ENCODE peak calls at places on chromosomes 4 and X, in seven cellular contexts. Q is fibroblast of pulmonary artery; A is ovary; F is effector memory CD4-positive, alpha-beta T cell; C is colonic mucosa; I is A549; M is heart right ventricle. G is an unnamed sample.
A peak's percentile ranks its signal among the peaks of the same experiment; 100 is the strongest.

GRCh38 chr4:169239236-169239905 is 31.4 kb downstream of the SH3RF1 start:
- DNase-seq in I (no peak), A (no peak), F (no peak), M (no peak), Q (no peak), C (no peak), G (no peak)

GRCh38 chrX:37060999-37061398 is 52.8 kb downstream of the FAM47C start:
- DNase-seq in Q (peak; percentile 56), F (no peak), C (no peak), M (no peak), A (no peak), I (peak; percentile 35), G (no peak)

GRCh38 chr4:110020139-110020538 is 107.5 kb downstream of the EGF start:
- DNase-seq in F (no peak), M (no peak), A (no peak), Q (peak; percentile 28), C (no peak), I (no peak), G (no peak)

GRCh38 chr4:19104176-19104575 is 1082.6 kb upstream of the LCORL start:
- DNase-seq in F (no peak), I (no peak), M (no peak), C (no peak), Q (no peak), A (no peak), G (no peak)

GRCh38 chrX:132750312-132751042 is 208.0 kb downstream of the HS6ST2 start:
- DNase-seq in A (no peak), Q (peak; percentile 3), I (no peak), M (no peak), C (no peak), F (no peak), G (no peak)

GRCh38 chrX:95718746-95719145 is 965.9 kb upstream of the DIAPH2 start:
- DNase-seq in F (no peak), A (no peak), I (no peak), C (no peak), Q (no peak), M (no peak), G (no peak)

GRCh38 chr4:39469429-39470077 is 10.7 kb downstream of the LIAS start:
- DNase-seq in Q (peak; percentile 91), A (peak; percentile 49), I (peak; percentile 90), M (peak; percentile 16), C (peak; percentile 46), F (no peak), G (peak; percentile 65)

GRCh38 chrX:39528161-39528560 is 569.6 kb downstream of the BCOR start:
- DNase-seq in M (no peak), Q (no peak), F (no peak), A (no peak), C (no peak), I (no peak), G (no peak)

GRCh38 chr4:95572304-95572991 is 23.7 kb upstream of the UNC5C start:
- DNase-seq in C (peak; percentile 38), F (no peak), Q (peak; percentile 74), M (peak; percentile 54), I (no peak), A (no peak), G (no peak)

GRCh38 chr4:41514169-41514568 is 23.8 kb upstream of the LIMCH1 start:
- DNase-seq in I (no peak), Q (no peak), F (no peak), M (no peak), A (no peak), C (no peak), G (no peak)

GRCh38 chr4:149896428-149896827 is 80.8 kb upstream of the IQCM start:
- DNase-seq in F (no peak), Q (peak; percentile 53), A (no peak), C (no peak), M (no peak), I (peak; percentile 4), G (no peak)

GRCh38 chr4:46179356-46179755 is 55.5 kb upstream of the GABRG1 start:
- DNase-seq in C (no peak), A (no peak), I (no peak), Q (no peak), M (no peak), F (no peak), G (no peak)

GRCh38 chr4:173264245-173264959 is 69.8 kb downstream of the HMGB2 start:
- DNase-seq in M (peak; percentile 29), I (no peak), C (peak; percentile 46), F (no peak), A (peak; percentile 76), Q (peak; percentile 77), G (no peak)

GRCh38 chr4:176735300-176735699 is 57.4 kb downstream of the VEGFC start:
- DNase-seq in A (no peak), M (no peak), F (no peak), I (no peak), Q (peak; percentile 53), C (no peak), G (no peak)

GRCh38 chr4:5371415-5372190 is 320.3 kb downstream of the STK32B start:
- DNase-seq in C (no peak), Q (no peak), I (peak; percentile 81), M (no peak), F (no peak), A (no peak), G (no peak)

GRCh38 chr4:170248576-170248975 is 158.8 kb upstream of the AADAT start:
- DNase-seq in Q (no peak), M (no peak), A (no peak), I (no peak), C (no peak), F (no peak), G (no peak)

GRCh38 chrX:34866636-34867035 is 76.0 kb upstream of the FAM47B start:
- DNase-seq in A (no peak), Q (peak; percentile 35), C (no peak), I (no peak), F (no peak), M (no peak), G (no peak)

GRCh38 chr4:143384381-143384994 is 47.8 kb downstream of the GAB1 start:
- DNase-seq in A (no peak), I (no peak), F (no peak), C (no peak), Q (peak; percentile 58), M (no peak), G (no peak)

GRCh38 chrX:96807318-96807717 is 76.4 kb upstream of the RPA4 start:
- DNase-seq in C (no peak), Q (no peak), F (no peak), I (no peak), M (no peak), A (no peak), G (no peak)

GRCh38 chr4:134627386-134627785 is 425.8 kb upstream of the PABPC4L start:
- DNase-seq in C (peak; percentile 78), M (no peak), I (no peak), Q (no peak), F (no peak), A (no peak), G (no peak)

GRCh38 chrX:121011254-121011653 is 25.7 kb upstream of the CT47A1 start:
- DNase-seq in A (no peak), F (no peak), M (no peak), C (no peak), Q (no peak), I (no peak), G (no peak)

GRCh38 chrX:115023139-115023538 is 5.7 kb upstream of the IL13RA2 start:
- DNase-seq in C (no peak), F (no peak), M (no peak), I (peak; percentile 38), Q (peak; percentile 79), A (no peak), G (no peak)

GRCh38 chrX:68842781-68843581 is 14.2 kb downstream of the EFNB1 start:
- DNase-seq in C (peak; percentile 64), M (no peak), I (no peak), F (no peak), Q (no peak), A (no peak), G (no peak)

GRCh38 chrX:1582686-1583437 is 8.5 kb upstream of the AKAP17A start:
- DNase-seq in C (no peak), I (peak; percentile 69), Q (peak; percentile 49), M (no peak), F (peak; percentile 46), A (no peak), G (peak; percentile 75)

GRCh38 chrX:1591102-1591862 is at the start of gene AKAP17A:
- DNase-seq in M (peak; percentile 94), A (peak; percentile 97), I (peak; percentile 96), F (peak; percentile 95), C (peak; percentile 98), Q (peak; percentile 92), G (peak; percentile 77)

GRCh38 chrX:1584237-1585011 is 7.0 kb upstream of the AKAP17A start:
- DNase-seq in C (no peak), Q (no peak), F (no peak), M (no peak), A (no peak), I (no peak), G (no peak)

GRCh38 chrX:1589356-1590130 is 1.9 kb upstream of the AKAP17A start:
- DNase-seq in A (no peak), C (no peak), M (no peak), F (no peak), Q (no peak), I (no peak), G (no peak)

DNA sequence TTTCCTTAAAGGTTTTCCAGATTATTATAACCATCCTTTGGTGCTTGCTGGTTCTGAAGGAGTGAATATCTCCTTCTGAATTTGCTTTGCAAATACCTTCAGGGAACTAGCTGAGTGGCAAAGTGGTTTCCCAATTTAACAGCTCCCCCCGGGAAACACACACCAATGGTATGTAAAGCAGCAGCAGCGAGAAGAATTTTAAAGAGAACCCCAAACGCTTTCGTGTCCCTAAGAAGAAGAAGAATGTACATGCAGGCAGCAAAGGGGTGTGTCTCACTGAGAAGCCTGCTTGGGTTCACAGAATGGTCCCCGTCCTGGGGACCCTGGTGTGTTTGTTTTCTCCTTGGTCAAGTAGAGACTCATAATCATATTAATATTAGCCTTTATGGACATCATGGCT is 4.2 kb upstream of the AKAP17A start:
- DNase-seq in M (no peak), F (no peak), Q (no peak), C (peak; percentile 13), I (no peak), A (no peak), G (peak; percentile 74)
- H3K4me3 ChIP-seq in M (no peak overlapping the region), F (no peak overlapping the region), Q (no peak overlapping the region), C (no peak overlapping the region), I (no peak overlapping the region), A (no peak overlapping the region), G (no peak overlapping the region)

GRCh38 chr4:112109455-112110425 is 35.5 kb upstream of the FAM241A start:
- DNase-seq in C (no peak), A (no peak), I (peak; percentile 10), Q (peak; percentile 75), F (no peak), M (no peak), G (no peak)
- H3K4me3 ChIP-seq in C (no peak overlapping the region), A (no peak overlapping the region), I (peak overlapping the region; percentile 14), Q (peak overlapping the region; percentile 30), F (no peak overlapping the region), M (no peak overlapping the region), G (no peak overlapping the region)

GRCh38 chrX:130108647-130109428 is 1.5 kb downstream of the ELF4 start:
- DNase-seq in Q (no peak), F (peak; percentile 20), A (no peak), C (peak; percentile 70), I (peak; percentile 74), M (no peak), G (no peak)
- H3K4me3 ChIP-seq in Q (peak overlapping the region; percentile 60), F (peak overlapping the region; percentile 62), A (peak overlapping the region; percentile 52), C (peak overlapping the region; percentile 54), I (peak overlapping the region; percentile 98), M (peak overlapping the region; percentile 52), G (peak overlapping the region; percentile 67)

GRCh38 chr4:128654465-128654864 is 155.0 kb upstream of the JADE1 start:
- DNase-seq in Q (no peak), C (no peak), A (no peak), M (no peak), F (no peak), I (no peak), G (no peak)
- H3K4me3 ChIP-seq in Q (no peak overlapping the region), C (no peak overlapping the region), A (no peak overlapping the region), M (no peak overlapping the region), F (no peak overlapping the region), I (no peak overlapping the region), G (no peak overlapping the region)

GRCh38 chr4:165928601-165929000 is 55.6 kb downstream of the TLL1 start:
- DNase-seq in M (no peak), C (no peak), I (no peak), F (no peak), A (no peak), Q (no peak), G (no peak)
- H3K4me3 ChIP-seq in M (no peak overlapping the region), C (no peak overlapping the region), I (no peak overlapping the region), F (no peak overlapping the region), A (no peak overlapping the region), Q (no peak overlapping the region), G (no peak overlapping the region)

G was measured in GM12864.